ENCODE peak calls at places on chromosomes 4 and X, in eight cellular contexts. J, R, G, U, A, I, Q and V are unnamed samples.

GRCh38 chrX:16205840-16206239 is 38.6 kb downstream of the MAGEB17 start:
- DNase-seq in J (no peak), R (no peak), G (no peak), U (no peak), A (no peak), I (no peak), Q (peak), V (no peak)

GRCh38 chrX:150184487-150184886 is 178.6 kb upstream of the MAMLD1 start:
- DNase-seq in J (no peak), R (no peak), G (no peak), U (peak), A (peak), I (no peak), Q (no peak), V (no peak)

GRCh38 chr4:96073446-96073845 is 233.6 kb downstream of the PDHA2 start:
- DNase-seq in J (no peak), R (no peak), G (no peak), U (no peak), A (no peak), I (no peak), Q (no peak), V (no peak)

GRCh38 chr4:18568600-18568999 is 547.0 kb upstream of the LCORL start:
- DNase-seq in J (no peak), R (no peak), G (no peak), U (no peak), A (no peak), I (no peak), Q (no peak), V (no peak)

GRCh38 chr4:140743194-140743931 is 12.8 kb downstream of the TBC1D9 start:
- DNase-seq in J (no peak), R (no peak), G (no peak), U (no peak), A (no peak), I (peak), Q (no peak), V (no peak)

GRCh38 chrX:120857240-120857639 is 18.4 kb downstream of the CT47B1 start:
- DNase-seq in J (no peak), R (no peak), G (no peak), U (no peak), A (no peak), I (no peak), Q (no peak), V (no peak)

GRCh38 chr4:119615068-119615744 is 13.4 kb downstream of the PDE5A start:
- DNase-seq in J (no peak), R (no peak), G (no peak), U (no peak), A (no peak), I (no peak), Q (no peak), V (no peak)

GRCh38 chrX:2577844-2578444 is 77.2 kb upstream of the DHRSX start:
- DNase-seq in J (no peak), R (no peak), G (peak), U (peak), A (peak), I (no peak), Q (no peak), V (no peak)

GRCh38 chr4:118155516-118155915 is 121.2 kb downstream of the NDST3 start:
- DNase-seq in J (no peak), R (no peak), G (no peak), U (no peak), A (no peak), I (no peak), Q (no peak), V (no peak)

GRCh38 chrX:20361081-20361889 is 94.6 kb upstream of the RPS6KA3 start:
- DNase-seq in J (no peak), R (no peak), G (no peak), U (no peak), A (peak), I (no peak), Q (no peak), V (no peak)

GRCh38 chr4:80393246-80393969 is 57.9 kb downstream of the CFAP299 start:
- DNase-seq in J (no peak), R (no peak), G (peak), U (peak), A (peak), I (no peak), Q (peak), V (no peak)

GRCh38 chr4:94798808-94799207 is 41.1 kb downstream of the BMPR1B start:
- DNase-seq in J (no peak), R (no peak), G (no peak), U (no peak), A (peak), I (no peak), Q (no peak), V (no peak)

GRCh38 chrX:116526010-116526409 is 63.2 kb upstream of the CT83 start:
- DNase-seq in J (no peak), R (no peak), G (no peak), U (no peak), A (no peak), I (no peak), Q (no peak), V (no peak)

GRCh38 chr4:147782087-147782781 is 50.3 kb downstream of the ARHGAP10 start:
- DNase-seq in J (no peak), R (no peak), G (no peak), U (no peak), A (no peak), I (no peak), Q (no peak), V (no peak)

GRCh38 chr4:73525611-73526010 is 44.1 kb downstream of the AFM start:
- DNase-seq in J (no peak), R (no peak), G (no peak), U (no peak), A (no peak), I (no peak), Q (no peak), V (no peak)

GRCh38 chrX:113741744-113742143 is 842.1 kb upstream of the HTR2C start:
- DNase-seq in J (no peak), R (no peak), G (no peak), U (no peak), A (no peak), I (peak), Q (peak), V (no peak)

GRCh38 chr4:79881407-79881806 is 191.6 kb downstream of the ANTXR2 start:
- DNase-seq in J (no peak), R (no peak), G (no peak), U (no peak), A (no peak), I (no peak), Q (no peak), V (no peak)

GRCh38 chr4:8306511-8307021 is 37.0 kb downstream of the HTRA3 start:
- DNase-seq in J (peak), R (no peak), G (no peak), U (no peak), A (no peak), I (no peak), Q (no peak), V (no peak)

GRCh38 chrX:13906103-13906502 is 89.2 kb upstream of the GPM6B start:
- DNase-seq in J (no peak), R (no peak), G (no peak), U (no peak), A (no peak), I (no peak), Q (no peak), V (no peak)

GRCh38 chr4:40564004-40564403 is 65.7 kb downstream of the RBM47 start:
- DNase-seq in J (no peak), R (no peak), G (no peak), U (no peak), A (no peak), I (no peak), Q (no peak), V (no peak)

GRCh38 chr4:25704516-25704915 is 48.9 kb downstream of the SLC34A2 start:
- DNase-seq in J (no peak), R (no peak), G (no peak), U (no peak), A (no peak), I (no peak), Q (no peak), V (no peak)

GRCh38 chr4:173399016-173399415 is at the start of gene SCRG1:
- DNase-seq in J (peak), R (no peak), G (no peak), U (no peak), A (no peak), I (no peak), Q (no peak), V (no peak)

GRCh38 chr4:110854021-110854678 is 231.3 kb upstream of the PITX2 start:
- DNase-seq in J (no peak), R (no peak), G (no peak), U (peak), A (peak), I (no peak), Q (peak), V (no peak)

GRCh38 chrX:14884714-14885113 is 11.5 kb downstream of the MOSPD2 start:
- DNase-seq in J (no peak), R (no peak), G (no peak), U (no peak), A (no peak), I (no peak), Q (no peak), V (no peak)

GRCh38 chr4:177097291-177097690 is 212.4 kb upstream of the NEIL3 start:
- DNase-seq in J (no peak), R (no peak), G (no peak), U (no peak), A (no peak), I (no peak), Q (no peak), V (no peak)

GRCh38 chr4:76809594-76810305 is 88.2 kb downstream of the SOWAHB start:
- DNase-seq in J (no peak), R (no peak), G (no peak), U (no peak), A (no peak), I (no peak), Q (peak), V (no peak)